ENCODE peak calls at places on chromosomes 12 and 14, in five cellular contexts. One of them, this sample, is unnamed.
A peak's percentile ranks its signal among the peaks of the same experiment; 100 is the strongest.

GRCh38 chr14:61581955-61582615 is 113.2 kb upstream of the HIF1A start:
- DNase-seq in activated naive CD8-positive, alpha-beta T cell treated with anti-CD3 and anti-CD28 coated beads, Interleukin-2, amount 50 U/mL, for 24 hours: no peak
- DNase-seq in activated CD4-positive, alpha-beta T cell treated with anti-CD3 and anti-CD28 coated beads, Interleukin-2, amount 10 ng/mL, durations not matched to agents 7 days and 5 days: no peak
- DNase-seq in epithelial cell of esophagus: no peak
- DNase-seq in H9: no peak
- DNase-seq in this sample: no peak

GRCh38 chr14:101909371-101910096 is 54.8 kb upstream of the DYNC1H1 start:
- DNase-seq in activated naive CD8-positive, alpha-beta T cell treated with anti-CD3 and anti-CD28 coated beads, Interleukin-2, amount 50 U/mL, for 24 hours: no peak
- DNase-seq in epithelial cell of esophagus: no peak
- DNase-seq in H9: no peak
- DNase-seq in activated CD4-positive, alpha-beta T cell treated with anti-CD3 and anti-CD28 coated beads, Interleukin-2, amount 10 ng/mL, durations not matched to agents 7 days and 5 days: no peak
- DNase-seq in this sample: no peak

GRCh38 chr12:79690606-79691298 is at the start of gene PAWR:
- DNase-seq in epithelial cell of esophagus: peak; percentile 89
- DNase-seq in activated CD4-positive, alpha-beta T cell treated with anti-CD3 and anti-CD28 coated beads, Interleukin-2, amount 10 ng/mL, durations not matched to agents 7 days and 5 days: peak; percentile 27
- DNase-seq in H9: peak; percentile 91
- DNase-seq in activated naive CD8-positive, alpha-beta T cell treated with anti-CD3 and anti-CD28 coated beads, Interleukin-2, amount 50 U/mL, for 24 hours: peak; percentile 48
- DNase-seq in this sample: peak; percentile 64

GRCh38 chr12:98422359-98422758 is 93.0 kb upstream of the TMPO start:
- DNase-seq in activated CD4-positive, alpha-beta T cell treated with anti-CD3 and anti-CD28 coated beads, Interleukin-2, amount 10 ng/mL, durations not matched to agents 7 days and 5 days: no peak
- DNase-seq in epithelial cell of esophagus: no peak
- DNase-seq in H9: no peak
- DNase-seq in activated naive CD8-positive, alpha-beta T cell treated with anti-CD3 and anti-CD28 coated beads, Interleukin-2, amount 50 U/mL, for 24 hours: no peak
- DNase-seq in this sample: no peak

GRCh38 chr14:32865827-32866376 is 72.8 kb upstream of the NPAS3 start:
- DNase-seq in activated naive CD8-positive, alpha-beta T cell treated with anti-CD3 and anti-CD28 coated beads, Interleukin-2, amount 50 U/mL, for 24 hours: no peak
- DNase-seq in activated CD4-positive, alpha-beta T cell treated with anti-CD3 and anti-CD28 coated beads, Interleukin-2, amount 10 ng/mL, durations not matched to agents 7 days and 5 days: no peak
- DNase-seq in H9: no peak
- DNase-seq in epithelial cell of esophagus: no peak
- DNase-seq in this sample: no peak

GRCh38 chr12:107110519-107110859 is 17.1 kb upstream of the CRY1 start:
- DNase-seq in activated naive CD8-positive, alpha-beta T cell treated with anti-CD3 and anti-CD28 coated beads, Interleukin-2, amount 50 U/mL, for 24 hours: no peak
- DNase-seq in activated CD4-positive, alpha-beta T cell treated with anti-CD3 and anti-CD28 coated beads, Interleukin-2, amount 10 ng/mL, durations not matched to agents 7 days and 5 days: no peak
- DNase-seq in epithelial cell of esophagus: no peak
- DNase-seq in H9: no peak
- DNase-seq in this sample: no peak

GRCh38 chr14:77339407-77339806 is 18.6 kb downstream of the GSTZ1 start:
- DNase-seq in epithelial cell of esophagus: peak; percentile 71
- DNase-seq in activated CD4-positive, alpha-beta T cell treated with anti-CD3 and anti-CD28 coated beads, Interleukin-2, amount 10 ng/mL, durations not matched to agents 7 days and 5 days: no peak
- DNase-seq in activated naive CD8-positive, alpha-beta T cell treated with anti-CD3 and anti-CD28 coated beads, Interleukin-2, amount 50 U/mL, for 24 hours: no peak
- DNase-seq in H9: no peak
- DNase-seq in this sample: peak; percentile 66

GRCh38 chr12:31275491-31275890 is 50.5 kb downstream of the SINHCAF start:
- DNase-seq in activated CD4-positive, alpha-beta T cell treated with anti-CD3 and anti-CD28 coated beads, Interleukin-2, amount 10 ng/mL, durations not matched to agents 7 days and 5 days: no peak
- DNase-seq in epithelial cell of esophagus: no peak
- DNase-seq in H9: no peak
- DNase-seq in activated naive CD8-positive, alpha-beta T cell treated with anti-CD3 and anti-CD28 coated beads, Interleukin-2, amount 50 U/mL, for 24 hours: no peak
- DNase-seq in this sample: no peak

GRCh38 chr12:442235-442884 is 17.4 kb upstream of the B4GALNT3 start:
- DNase-seq in epithelial cell of esophagus: peak; percentile 57
- DNase-seq in activated CD4-positive, alpha-beta T cell treated with anti-CD3 and anti-CD28 coated beads, Interleukin-2, amount 10 ng/mL, durations not matched to agents 7 days and 5 days: peak; percentile 55
- DNase-seq in activated naive CD8-positive, alpha-beta T cell treated with anti-CD3 and anti-CD28 coated beads, Interleukin-2, amount 50 U/mL, for 24 hours: peak; percentile 41
- DNase-seq in H9: peak; percentile 74
- DNase-seq in this sample: peak; percentile 53

GRCh38 chr12:3523058-3523457 is 32.1 kb downstream of the PRMT8 start:
- DNase-seq in activated CD4-positive, alpha-beta T cell treated with anti-CD3 and anti-CD28 coated beads, Interleukin-2, amount 10 ng/mL, durations not matched to agents 7 days and 5 days: no peak
- DNase-seq in epithelial cell of esophagus: peak; percentile 35
- DNase-seq in activated naive CD8-positive, alpha-beta T cell treated with anti-CD3 and anti-CD28 coated beads, Interleukin-2, amount 50 U/mL, for 24 hours: no peak
- DNase-seq in H9: no peak
- DNase-seq in this sample: peak; percentile 31

GRCh38 chr12:20815573-20815972 is 5.1 kb downstream of the SLCO1B3 start:
- DNase-seq in activated CD4-positive, alpha-beta T cell treated with anti-CD3 and anti-CD28 coated beads, Interleukin-2, amount 10 ng/mL, durations not matched to agents 7 days and 5 days: no peak
- DNase-seq in H9: no peak
- DNase-seq in activated naive CD8-positive, alpha-beta T cell treated with anti-CD3 and anti-CD28 coated beads, Interleukin-2, amount 50 U/mL, for 24 hours: no peak
- DNase-seq in epithelial cell of esophagus: no peak
- DNase-seq in this sample: no peak

GRCh38 chr14:61188196-61188595 is 92.9 kb downstream of the TMEM30B start:
- DNase-seq in activated CD4-positive, alpha-beta T cell treated with anti-CD3 and anti-CD28 coated beads, Interleukin-2, amount 10 ng/mL, durations not matched to agents 7 days and 5 days: no peak
- DNase-seq in epithelial cell of esophagus: no peak
- DNase-seq in activated naive CD8-positive, alpha-beta T cell treated with anti-CD3 and anti-CD28 coated beads, Interleukin-2, amount 50 U/mL, for 24 hours: no peak
- DNase-seq in H9: peak; percentile 78
- DNase-seq in this sample: no peak

GRCh38 chr12:122999986-123000420 is 19.5 kb downstream of the ARL6IP4 start:
- DNase-seq in activated naive CD8-positive, alpha-beta T cell treated with anti-CD3 and anti-CD28 coated beads, Interleukin-2, amount 50 U/mL, for 24 hours: no peak
- DNase-seq in H9: no peak
- DNase-seq in activated CD4-positive, alpha-beta T cell treated with anti-CD3 and anti-CD28 coated beads, Interleukin-2, amount 10 ng/mL, durations not matched to agents 7 days and 5 days: no peak
- DNase-seq in epithelial cell of esophagus: no peak
- DNase-seq in this sample: no peak

GRCh38 chr12:55906056-55906455 is 21.6 kb downstream of the PYM1 start:
- DNase-seq in activated naive CD8-positive, alpha-beta T cell treated with anti-CD3 and anti-CD28 coated beads, Interleukin-2, amount 50 U/mL, for 24 hours: no peak
- DNase-seq in epithelial cell of esophagus: peak; percentile 68
- DNase-seq in activated CD4-positive, alpha-beta T cell treated with anti-CD3 and anti-CD28 coated beads, Interleukin-2, amount 10 ng/mL, durations not matched to agents 7 days and 5 days: no peak
- DNase-seq in H9: no peak
- DNase-seq in this sample: peak; percentile 76

GRCh38 chr14:91190853-91191252 is 53.7 kb downstream of the GPR68 start:
- DNase-seq in activated naive CD8-positive, alpha-beta T cell treated with anti-CD3 and anti-CD28 coated beads, Interleukin-2, amount 50 U/mL, for 24 hours: no peak
- DNase-seq in activated CD4-positive, alpha-beta T cell treated with anti-CD3 and anti-CD28 coated beads, Interleukin-2, amount 10 ng/mL, durations not matched to agents 7 days and 5 days: no peak
- DNase-seq in epithelial cell of esophagus: no peak
- DNase-seq in H9: no peak
- DNase-seq in this sample: no peak